ENCODE peak calls at places on chromosome 9, in nine cellular contexts. F, U, N, O, E, Y, Q, Z and X are unnamed samples.

GRCh38 chr9:93112116-93112863 is 16.3 kb downstream of the CARD19 start:
- DNase-seq in Q (no peak), U (peak; percentile 19), N (peak; percentile 13), O (no peak), E (no peak), F (no peak), Y (no peak), Z (peak; percentile 68), X (no peak)

GRCh38 chr9:35603506-35603985 is 1.5 kb upstream of the TESK1 start:
- DNase-seq in N (peak; percentile 86), Z (no peak), O (peak; percentile 9), E (peak; percentile 93), U (peak; percentile 67), Q (no peak), F (peak; percentile 30), Y (peak; percentile 65), X (peak; percentile 72)

GRCh38 chr9:121755581-121755980 is 104.1 kb downstream of the DAB2IP start:
- DNase-seq in N (no peak), Q (no peak), O (no peak), E (no peak), Z (no peak), Y (no peak), F (no peak), U (no peak), X (no peak)

GRCh38 chr9:6564868-6565267 is 80.7 kb downstream of the GLDC start:
- DNase-seq in O (no peak), Q (no peak), Z (no peak), N (peak; percentile 28), F (no peak), E (peak; percentile 93), Y (no peak), U (peak; percentile 24), X (no peak)

GRCh38 chr9:104997536-104997935 is 69.6 kb upstream of the ABCA1 start:
- DNase-seq in F (no peak), U (no peak), E (no peak), O (no peak), N (no peak), Q (no peak), Z (no peak), Y (no peak), X (no peak)

GRCh38 chr9:22425551-22425950 is 21.1 kb upstream of the DMRTA1 start:
- DNase-seq in N (no peak), Y (no peak), O (peak; percentile 27), U (no peak), E (no peak), Z (no peak), Q (no peak), F (no peak), X (no peak)

GRCh38 chr9:37034320-37034937 is 361 bp upstream of the PAX5 start:
- DNase-seq in N (no peak), F (peak; percentile 40), Y (peak; percentile 39), O (peak; percentile 80), U (no peak), Q (no peak), Z (peak; percentile 53), E (no peak), X (no peak)

GRCh38 chr9:17063535-17064135 is 71.2 kb upstream of the CNTLN start:
- DNase-seq in Z (no peak), O (peak; percentile 83), Q (peak; percentile 0), N (no peak), Y (no peak), U (no peak), E (peak; percentile 77), F (peak; percentile 70), X (peak; percentile 23)

GRCh38 chr9:121757286-121757595 is 105.8 kb downstream of the DAB2IP start:
- DNase-seq in F (no peak), N (no peak), Z (no peak), Y (no peak), Q (no peak), E (no peak), O (no peak), U (no peak), X (no peak)

GRCh38 chr9:89536618-89537017 is 38.7 kb upstream of the SEMA4D start:
- DNase-seq in Z (no peak), O (no peak), E (no peak), F (no peak), Q (no peak), N (no peak), Y (no peak), U (no peak), X (no peak)
- H3K27ac ChIP-seq in Z (no peak overlapping the region), O (no peak overlapping the region), E (no peak overlapping the region), F (no peak overlapping the region), Q (no peak overlapping the region), N (no peak overlapping the region), Y (peak overlapping the region; percentile 9), U (no peak overlapping the region), X (no peak overlapping the region)

DNA sequence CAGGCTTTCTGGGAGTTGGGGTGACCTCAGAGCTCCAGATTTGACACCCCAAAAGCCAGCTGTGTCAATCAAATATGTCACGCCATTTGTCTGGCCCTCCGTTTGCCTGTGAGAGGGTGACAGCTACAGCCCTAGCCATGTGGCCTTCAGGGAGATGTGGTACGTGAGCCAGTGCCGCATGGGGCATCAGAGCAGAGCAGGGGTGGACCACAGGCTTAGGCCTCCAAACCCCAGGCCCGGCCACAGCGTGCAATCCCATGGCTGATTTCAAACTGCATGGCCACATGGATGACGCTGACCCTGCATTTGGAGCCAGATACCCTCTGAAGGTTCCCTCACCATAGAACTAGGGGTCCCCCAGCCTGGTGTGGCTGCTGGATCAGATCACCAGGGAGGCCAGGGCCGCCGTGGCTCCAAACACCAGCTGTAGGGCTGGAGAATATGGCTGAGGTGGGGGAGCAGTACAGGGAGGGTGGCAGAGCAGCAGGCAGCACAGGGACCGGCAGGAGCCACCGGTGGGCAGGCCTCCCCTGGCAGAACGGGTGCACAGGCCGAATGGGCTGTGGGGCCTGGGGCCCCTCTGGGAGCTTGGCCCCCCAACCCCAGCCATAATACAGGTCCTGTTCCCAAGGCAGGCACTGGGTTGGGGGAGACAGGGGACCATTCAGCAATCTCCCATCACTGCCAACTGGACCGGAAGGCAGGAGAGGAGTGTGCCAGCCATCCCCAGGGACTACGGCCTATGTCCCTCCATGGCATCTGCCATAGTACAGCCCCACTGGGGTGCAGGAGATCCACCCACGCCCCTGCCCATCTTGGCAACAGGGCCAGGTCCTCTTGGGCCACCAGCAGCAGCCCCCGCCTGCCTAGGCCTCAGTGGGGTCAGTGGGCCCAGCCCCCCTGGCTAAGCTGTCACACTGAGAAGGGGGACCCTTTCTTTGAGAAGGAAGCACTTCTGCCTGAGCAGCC is 1.5 kb downstream of the SAPCD2 start:
- DNase-seq in N (no peak), O (no peak), Z (peak; percentile 51), Q (no peak), U (no peak), Y (peak; percentile 11), F (no peak), E (no peak), X (no peak)
- H3K4me3 ChIP-seq in N (no peak overlapping the region), O (peak overlapping the region; percentile 71), Z (no peak overlapping the region), Q (peak overlapping the region; percentile 67), U (peak overlapping the region; percentile 62), Y (no peak overlapping the region), F (peak overlapping the region; percentile 84), E (peak overlapping the region; percentile 35), X (peak overlapping the region; percentile 27)

DNA sequence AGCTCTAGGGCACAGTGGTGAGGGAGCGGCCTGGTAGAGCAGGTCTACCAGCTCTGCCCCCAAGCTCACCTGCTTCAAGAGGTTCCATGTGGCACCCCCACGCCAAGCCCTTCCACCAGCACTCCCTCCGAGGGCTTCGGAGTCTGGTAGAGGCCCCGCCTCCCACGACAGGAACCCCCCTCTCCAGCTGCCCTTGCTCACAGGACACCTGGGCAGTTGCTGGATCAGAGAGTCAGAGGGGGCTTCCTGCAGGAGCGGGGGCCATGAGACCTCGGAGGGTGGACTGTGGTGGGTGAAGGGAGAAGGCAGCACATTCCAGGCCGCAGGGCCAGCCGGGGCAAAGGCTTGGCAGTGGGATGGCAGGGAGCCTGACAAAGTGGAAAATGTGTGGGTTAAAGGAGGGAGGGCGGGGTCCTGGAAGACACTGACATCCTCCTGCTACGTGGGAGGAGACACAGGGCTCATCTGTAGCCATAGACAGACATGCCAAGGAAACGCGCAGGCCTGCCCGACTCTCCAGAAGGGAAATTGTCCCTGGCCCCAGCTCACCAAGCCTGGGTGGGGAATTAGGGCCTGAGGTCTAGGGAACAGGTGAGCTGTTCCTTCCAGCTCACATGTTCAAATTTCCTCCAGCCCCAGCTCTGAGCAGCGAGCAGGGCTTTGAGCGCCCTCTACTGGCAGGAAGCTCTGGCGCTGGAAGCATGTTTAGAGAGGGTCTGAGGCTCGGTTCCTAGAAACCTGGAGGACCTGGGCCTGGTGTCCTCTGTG is 74.2 kb downstream of the NTNG2 start:
- DNase-seq in U (peak; percentile 75), Q (peak; percentile 77), Z (peak; percentile 76), Y (peak; percentile 74), O (peak; percentile 95), N (peak; percentile 75), E (peak; percentile 75), F (peak; percentile 84), X (peak; percentile 30)
- TF ChIP-seq CTCF in U (peak; percentile 98), Q (peak; percentile 93), Z (peak; percentile 93), Y (peak; percentile 94), O (peak; percentile 93), N (peak; percentile 87), E (peak; percentile 99), F (peak; percentile 89), X (peak; percentile 96)

GRCh38 chr9:27369591-27369990 is 72.6 kb upstream of the EQTN start:
- DNase-seq in Y (no peak), Q (no peak), Z (no peak), O (peak; percentile 28), E (no peak), U (no peak), F (no peak), N (no peak), X (no peak)

GRCh38 chr9:27367175-27367798 is 70.3 kb upstream of the EQTN start:
- DNase-seq in F (no peak), Y (no peak), Q (no peak), Z (no peak), O (peak; percentile 53), E (no peak), N (no peak), U (no peak), X (no peak)

GRCh38 chr9:27365977-27366376 is 69.0 kb upstream of the EQTN start:
- DNase-seq in U (no peak), Q (no peak), O (no peak), Z (no peak), F (no peak), E (no peak), Y (no peak), N (no peak), X (no peak)

GRCh38 chr9:27367922-27368316 is 71.0 kb upstream of the EQTN start:
- DNase-seq in Y (no peak), U (no peak), E (no peak), O (no peak), N (no peak), F (no peak), Z (no peak), Q (no peak), X (no peak)

GRCh38 chr9:27368317-27368985 is 71.5 kb upstream of the EQTN start:
- DNase-seq in O (no peak), E (peak; percentile 58), N (no peak), Y (no peak), Z (no peak), Q (no peak), F (no peak), U (peak; percentile 27), X (no peak)
- H3K27ac ChIP-seq in O (peak overlapping the region; percentile 78), E (no peak overlapping the region), N (peak overlapping the region; percentile 88), Y (peak overlapping the region; percentile 41), Z (no peak overlapping the region), Q (no peak overlapping the region), F (no peak overlapping the region), U (peak overlapping the region; percentile 27), X (no peak overlapping the region)